ENCODE peak calls at places on chromosomes 11 and 22, in four cellular contexts. B, V, Y and G are unnamed samples.
A peak's percentile ranks its signal among the peaks of the same experiment; 100 is the strongest.

GRCh38 chr11:14746857-14747256 is 103.3 kb downstream of the PDE3B start:
- DNase-seq in B (no peak), V (no peak), Y (no peak), G (no peak)

GRCh38 chr11:16169946-16170345 is 186.4 kb downstream of the SOX6 start:
- DNase-seq in B (no peak), V (no peak), Y (no peak), G (no peak)

GRCh38 chr11:61158691-61159381 is 2.4 kb downstream of the VPS37C start:
- DNase-seq in B (no peak), V (no peak), Y (peak; percentile 28), G (peak; percentile 17)

GRCh38 chr11:110862407-110862806 is 150.2 kb upstream of the ARHGAP20 start:
- DNase-seq in B (no peak), V (no peak), Y (no peak), G (no peak)

GRCh38 chr11:33970984-33971466 is 79.1 kb upstream of the LMO2 start:
- DNase-seq in B (peak; percentile 36), V (no peak), Y (peak; percentile 40), G (peak; percentile 13)

GRCh38 chr11:14117632-14118031 is 155.1 kb downstream of the SPON1 start:
- DNase-seq in B (no peak), V (no peak), Y (no peak), G (no peak)

GRCh38 chr11:123438191-123438627 is 8.1 kb downstream of the GRAMD1B start:
- DNase-seq in B (no peak), V (no peak), Y (no peak), G (no peak)

GRCh38 chr11:29310016-29310415 is 706.8 kb downstream of the KCNA4 start:
- DNase-seq in B (no peak), V (no peak), Y (no peak), G (no peak)

GRCh38 chr11:75858613-75859012 is 43.6 kb downstream of the UVRAG start:
- DNase-seq in B (no peak), V (no peak), Y (no peak), G (peak; percentile 18)

GRCh38 chr11:122784325-122785155 is 53.8 kb upstream of the CRTAM start:
- DNase-seq in B (no peak), V (no peak), Y (no peak), G (peak; percentile 97)

GRCh38 chr22:26756675-26757293 is 99.4 kb downstream of the MIAT start:
- DNase-seq in B (peak; percentile 36), V (peak; percentile 37), Y (peak; percentile 73), G (peak; percentile 4)

GRCh38 chr11:118744001-118744400 is 47.0 kb downstream of the DDX6 start:
- DNase-seq in B (no peak), V (no peak), Y (no peak), G (no peak)

GRCh38 chr11:33110083-33110482 is 51.2 kb downstream of the CSTF3 start:
- DNase-seq in B (no peak), V (no peak), Y (no peak), G (peak; percentile 6)

GRCh38 chr11:105032495-105032894 is 2.4 kb downstream of the CASP1 start:
- DNase-seq in B (no peak), V (no peak), Y (no peak), G (no peak)